ENCODE peak calls at places on chromosomes 3 and 15, in six cellular contexts. W is IMR-90, B is mesenchymal stem cell, S is H1, F is neuronal stem cell, U is mesendoderm. T is an unnamed sample.

GRCh38 chr3:47016934-47017435 is 37.5 kb downstream of the NBEAL2 start:
- DNase-seq in W (peak), B (peak), S (no peak), F (no peak), U (no peak), T (no peak)

GRCh38 chr3:123642182-123642956 is 57.5 kb upstream of the HACD2 start:
- DNase-seq in W (peak), B (peak), S (peak), F (peak), U (peak), T (peak)

GRCh38 chr3:64878372-64878771 is 190.6 kb upstream of the ADAMTS9 start:
- DNase-seq in W (peak), B (peak), S (no peak), F (no peak), U (no peak), T (no peak)

GRCh38 chr3:146250449-146251382 is at the start of gene PLSCR4:
- DNase-seq in W (peak), B (peak), S (peak), F (peak), U (peak), T (peak)

GRCh38 chr15:70164910-70165791 is 67.4 kb upstream of the TLE3 start:
- DNase-seq in W (no peak), B (peak), S (no peak), F (no peak), U (peak), T (no peak)

GRCh38 chr3:157142315-157142714 is 17.6 kb downstream of the CCNL1 start:
- DNase-seq in W (no peak), B (no peak), S (no peak), F (no peak), U (peak), T (no peak)

GRCh38 chr3:111859061-111859973 is at the start of gene PHLDB2:
- DNase-seq in W (peak), B (peak), S (peak), F (peak), U (peak), T (peak)

GRCh38 chr15:82907350-82907749 is 45.2 kb downstream of the HOMER2 start:
- DNase-seq in W (no peak), B (no peak), S (no peak), F (no peak), U (no peak), T (no peak)

GRCh38 chr3:163878396-163878795 is 1199.9 kb downstream of the SI start:
- DNase-seq in W (no peak), B (no peak), S (no peak), F (peak), U (peak), T (no peak)

GRCh38 chr3:14358426-14359211 is 43.8 kb upstream of the SLC6A6 start:
- DNase-seq in W (peak), B (peak), S (no peak), F (no peak), U (no peak), T (no peak)

GRCh38 chr3:159902531-159903314 is 85.9 kb upstream of the IL12A start:
- DNase-seq in W (no peak), B (no peak), S (no peak), F (no peak), U (peak), T (no peak)

GRCh38 chr3:113697192-113698090 is 999 bp upstream of the USF3 start:
- DNase-seq in W (peak), B (peak), S (peak), F (no peak), U (peak), T (peak)

GRCh38 chr3:68007621-68008226 is 353.3 kb upstream of the SUCLG2 start:
- DNase-seq in W (no peak), B (no peak), S (peak), F (peak), U (peak), T (peak)

GRCh38 chr3:73625124-73625665 is 454 bp upstream of the PDZRN3 start:
- DNase-seq in W (peak), B (peak), S (peak), F (peak), U (peak), T (peak)

GRCh38 chr3:161557751-161558150 is 61.1 kb downstream of the OTOL1 start:
- DNase-seq in W (no peak), B (no peak), S (no peak), F (no peak), U (no peak), T (no peak)

GRCh38 chr15:69524296-69524695 is 71.7 kb downstream of the RPLP1 start:
- DNase-seq in W (no peak), B (no peak), S (no peak), F (no peak), U (no peak), T (no peak)

GRCh38 chr15:69042531-69042930 is 28.0 kb downstream of the NOX5 start:
- DNase-seq in W (no peak), B (no peak), S (no peak), F (no peak), U (no peak), T (no peak)

GRCh38 chr15:74453925-74454763 is 6.8 kb downstream of the UBL7 start:
- DNase-seq in W (peak), B (no peak), S (no peak), F (no peak), U (no peak), T (no peak)

GRCh38 chr3:64111083-64111482 is 87.8 kb upstream of the PSMD6 start:
- DNase-seq in W (no peak), B (no peak), S (no peak), F (no peak), U (no peak), T (no peak)

GRCh38 chr3:86785381-86785780 is 205.6 kb downstream of the VGLL3 start:
- DNase-seq in W (peak), B (peak), S (no peak), F (no peak), U (no peak), T (no peak)

GRCh38 chr15:50880221-50880620 is 28.3 kb upstream of the AP4E1 start:
- DNase-seq in W (no peak), B (no peak), S (no peak), F (no peak), U (no peak), T (no peak)

GRCh38 chr3:107206141-107206540 is 171.1 kb upstream of the CCDC54 start:
- DNase-seq in W (peak), B (peak), S (no peak), F (peak), U (peak), T (no peak)

GRCh38 chr3:135851201-135852061 is 114.1 kb upstream of the PPP2R3A start:
- DNase-seq in W (no peak), B (no peak), S (no peak), F (no peak), U (no peak), T (no peak)

GRCh38 chr3:197435426-197435825 is 120.3 kb downstream of the BDH1 start:
- DNase-seq in W (no peak), B (no peak), S (no peak), F (no peak), U (no peak), T (no peak)

GRCh38 chr3:48656061-48656840 is 6.4 kb downstream of the CELSR3 start:
- DNase-seq in W (peak), B (peak), S (peak), F (peak), U (peak), T (peak)

GRCh38 chr3:190083631-190084030 is 37.1 kb downstream of the P3H2 start:
- DNase-seq in W (no peak), B (no peak), S (no peak), F (no peak), U (no peak), T (no peak)

GRCh38 chr3:70771426-70772147 is 459.1 kb upstream of the MDFIC2 start:
- DNase-seq in W (peak), B (no peak), S (no peak), F (no peak), U (no peak), T (no peak)

GRCh38 chr3:20975221-20975620 is 775.8 kb downstream of the ZNF385D start:
- DNase-seq in W (no peak), B (no peak), S (no peak), F (no peak), U (no peak), T (no peak)

GRCh38 chr3:49327485-49327884 is 12.4 kb downstream of the USP4 start:
- DNase-seq in W (no peak), B (no peak), S (no peak), F (no peak), U (peak), T (no peak)

GRCh38 chr3:134030382-134030753 is 643 bp upstream of the SLCO2A1 start:
- DNase-seq in W (no peak), B (no peak), S (peak), F (no peak), U (peak), T (no peak)
- H3K4ac ChIP-seq in W (no peak), B (no peak), S (no peak), F (no peak), U (peak), T (no peak)

GRCh38 chr15:89653578-89653977 is 1.7 kb downstream of the KIF7 start:
- DNase-seq in W (no peak), B (no peak), S (no peak), F (no peak), U (no peak), T (no peak)

GRCh38 chr15:89652666-89653065 is 2.6 kb downstream of the KIF7 start:
- DNase-seq in W (no peak), B (no peak), S (no peak), F (no peak), U (no peak), T (no peak)

GRCh38 chr15:89654311-89654761 is 931 bp downstream of the KIF7 start:
- DNase-seq in W (peak), B (peak), S (no peak), F (no peak), U (no peak), T (no peak)

GRCh38 chr15:89656116-89656815 is 999 bp upstream of the KIF7 start:
- DNase-seq in W (peak), B (peak), S (no peak), F (no peak), U (no peak), T (no peak)

GRCh38 chr15:89654847-89655805 is at the start of gene KIF7:
- DNase-seq in W (peak), B (peak), S (peak), F (peak), U (peak), T (peak)
- H3K4ac ChIP-seq in W (peak), B (peak), S (no peak), F (no peak), U (no peak), T (no peak)

DNA sequence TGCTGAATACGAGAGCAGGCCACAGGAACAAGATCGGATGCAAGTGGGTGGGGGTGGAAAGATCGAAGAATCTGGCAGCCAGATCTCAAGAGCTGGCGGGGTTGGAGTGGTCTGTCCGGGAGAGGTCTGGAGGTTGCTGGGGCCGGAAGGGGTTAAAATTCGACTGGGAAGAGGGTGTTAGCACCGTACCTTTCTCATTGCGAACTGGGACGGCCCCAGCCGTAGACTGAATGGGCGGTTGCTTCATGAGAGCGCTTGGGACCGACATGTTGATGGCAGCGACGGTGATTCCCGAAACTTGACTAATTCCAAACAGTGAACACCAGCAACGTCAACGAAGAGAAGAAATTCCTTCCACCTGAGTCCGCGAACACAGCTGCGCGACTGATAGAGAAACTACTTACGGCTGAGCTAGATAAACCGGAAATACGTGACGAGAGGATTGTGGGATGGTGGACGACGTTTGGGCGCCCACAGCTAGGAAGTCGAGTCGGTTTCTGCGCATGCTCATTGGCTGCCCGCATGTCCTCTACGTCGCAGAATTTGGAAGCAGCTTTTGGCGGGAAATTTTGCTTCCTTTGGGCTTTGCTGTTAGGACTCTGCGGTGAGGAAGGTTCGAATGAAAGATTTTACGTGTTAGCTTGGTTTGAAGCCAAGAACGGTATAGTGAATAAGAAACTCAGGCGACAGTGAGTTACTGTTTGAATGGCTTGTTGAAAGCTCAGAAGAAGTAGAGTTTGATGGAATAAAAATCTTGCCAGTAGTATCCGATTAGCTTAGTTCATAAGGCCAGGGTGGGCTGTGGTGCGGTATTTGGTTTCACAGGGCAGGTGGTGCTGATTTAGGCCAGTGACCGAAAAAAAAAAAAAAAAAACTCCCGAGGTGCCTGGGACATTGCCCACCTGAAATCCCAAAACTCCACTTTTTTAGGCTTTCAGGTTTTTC is at the start of gene MFAP1:
- DNase-seq in W (peak), B (peak), S (peak), F (peak), U (peak), T (peak)
- H3K4ac ChIP-seq in W (peak), B (no peak), S (no peak), F (no peak), U (peak), T (no peak)

DNA sequence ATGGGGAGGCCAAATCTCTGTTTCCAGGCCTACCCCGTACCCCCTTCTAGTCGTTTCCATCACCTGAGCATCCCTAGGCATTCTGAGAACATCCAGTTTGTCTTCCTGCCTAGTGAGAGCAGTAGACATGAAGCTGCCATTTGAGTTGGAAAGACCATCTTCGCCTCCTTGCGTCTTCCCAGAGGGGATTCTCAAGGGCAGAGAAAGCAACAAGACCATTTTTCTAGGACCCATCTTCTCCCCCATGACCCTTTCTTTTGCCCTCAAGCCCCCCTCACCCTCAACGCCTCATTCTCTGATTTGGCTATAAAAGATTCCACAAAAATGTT is 148.7 kb upstream of the BHLHE40 start:
- DNase-seq in W (no peak), B (no peak), S (no peak), F (no peak), U (no peak), T (no peak)
- H3K4ac ChIP-seq in W (peak), B (peak), S (no peak), F (no peak), U (no peak), T (no peak)

GRCh38 chr3:45497963-45498362 is 96.6 kb upstream of the LIMD1 start:
- DNase-seq in W (no peak), B (peak), S (no peak), F (no peak), U (no peak), T (no peak)
- H3K4ac ChIP-seq in W (no peak), B (no peak), S (no peak), F (no peak), U (no peak), T (no peak)

DNA sequence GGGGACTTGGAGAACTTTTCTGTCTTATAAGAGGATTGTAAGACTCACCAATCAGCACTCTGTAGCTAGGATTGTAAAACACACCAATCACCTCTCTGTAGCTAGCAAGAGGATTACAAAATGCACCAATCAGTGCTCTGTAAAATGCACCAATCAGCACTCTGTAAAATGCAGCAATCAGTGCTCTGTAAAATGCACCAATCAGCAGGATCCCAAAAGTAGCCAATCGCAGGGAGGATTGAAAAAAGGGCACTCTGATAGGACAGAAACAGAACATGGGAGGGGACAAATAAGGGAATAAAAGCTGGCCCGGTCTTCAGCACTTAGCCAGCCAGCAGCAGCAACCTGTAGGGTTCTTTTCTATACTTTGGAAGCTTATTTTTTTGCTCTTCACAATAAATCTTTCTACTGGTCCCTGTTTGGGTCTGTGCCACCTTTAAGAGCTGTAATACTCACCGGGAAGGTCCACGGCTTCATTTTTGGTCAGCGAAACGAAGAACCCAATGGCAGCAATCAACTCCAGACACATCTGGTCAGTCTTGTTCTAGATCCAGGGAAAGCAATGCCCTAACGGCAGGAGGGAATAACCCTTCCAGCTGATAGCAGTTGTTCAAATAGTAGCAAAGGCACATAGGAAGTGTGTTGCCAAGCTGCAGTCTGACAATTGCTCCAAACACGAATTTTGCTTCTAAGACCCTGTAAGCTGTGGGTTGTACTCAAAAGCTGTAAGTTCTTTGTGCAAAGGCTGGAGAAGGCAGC is 135.6 kb downstream of the TJP1 start:
- DNase-seq in W (no peak), B (no peak), S (peak), F (no peak), U (no peak), T (no peak)
- H3K4ac ChIP-seq in W (no peak), B (no peak), S (no peak), F (no peak), U (no peak), T (no peak)

DNA sequence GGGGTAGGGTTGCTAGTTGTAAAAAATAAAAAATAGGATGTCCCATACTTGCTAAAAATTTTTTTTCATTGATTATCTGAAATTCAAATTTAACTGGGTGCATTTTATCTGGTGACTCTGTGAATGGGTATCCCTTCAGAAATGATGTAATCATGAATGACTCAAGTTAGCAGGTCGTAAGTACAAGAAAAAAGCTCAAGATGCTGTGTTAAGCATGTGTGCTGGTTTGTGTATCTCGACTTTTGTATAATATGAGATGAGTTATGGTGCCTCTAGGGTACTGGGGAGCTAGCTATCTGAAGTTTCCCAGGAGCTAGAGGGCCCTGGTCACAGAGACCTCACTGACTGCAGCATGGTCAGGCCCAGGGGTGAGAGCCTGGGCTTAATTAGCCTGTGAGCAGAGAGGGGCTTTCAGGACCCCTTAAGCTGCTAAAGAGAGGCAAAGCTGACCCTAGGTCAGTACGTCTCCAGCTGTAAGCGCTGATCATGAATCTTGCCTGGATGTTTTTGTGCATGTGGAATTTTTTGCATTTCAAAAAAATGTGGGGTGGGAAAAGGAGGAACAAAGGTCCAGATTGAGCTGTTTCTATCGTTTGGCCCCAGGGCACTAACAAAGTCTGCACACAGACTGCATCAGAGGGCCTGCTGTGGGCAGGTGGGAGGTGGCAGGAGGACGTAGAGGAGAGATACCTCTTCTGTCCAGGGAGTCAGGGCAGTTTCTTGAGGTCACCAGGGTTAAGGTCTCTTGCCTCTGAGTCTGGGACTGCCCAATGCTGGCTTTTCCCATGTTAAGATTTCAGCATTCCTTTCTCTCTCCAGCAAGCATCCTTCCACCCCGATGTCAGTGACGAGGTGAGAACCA is 233.2 kb upstream of the TPM1 start:
- DNase-seq in W (peak), B (peak), S (no peak), F (peak), U (peak), T (no peak)
- H3K4ac ChIP-seq in W (peak), B (no peak), S (no peak), F (no peak), U (no peak), T (no peak)

T was measured in H9.